ENCODE peak calls at places on chromosomes 6 and 20, in four cellular contexts. G is astrocyte of the cerebellum, X is endodermal cell, O is PC-3. P is an unnamed sample.

GRCh38 chr6:71250050-71250689 is 38.4 kb upstream of the OGFRL1 start:
- DNase-seq in X (no peak), O (peak), G (peak), P (peak)

GRCh38 chr6:113610377-113610988 is 246.7 kb upstream of the MARCKS start:
- DNase-seq in G (no peak), O (no peak), X (no peak), P (no peak)

GRCh38 chr6:132063738-132064137 is 112.6 kb upstream of the CCN2 start:
- DNase-seq in O (peak), G (peak), X (no peak), P (no peak)

GRCh38 chr6:149941583-149942460 is at the start of gene ULBP2:
- DNase-seq in G (peak), O (peak), X (peak), P (peak)

GRCh38 chr6:43722920-43723565 is 35.5 kb upstream of the MRPS18A start:
- DNase-seq in X (no peak), O (no peak), G (no peak), P (no peak)

GRCh38 chr6:27669278-27669797 is 196.4 kb upstream of the ZNF184 start:
- DNase-seq in G (no peak), X (no peak), O (peak), P (no peak)

GRCh38 chr6:99151634-99152344 is 197.7 kb downstream of the FAXC start:
- DNase-seq in G (no peak), O (peak), X (peak), P (no peak)

GRCh38 chr20:46348972-46349741 is 40.9 kb upstream of the CDH22 start:
- DNase-seq in X (peak), O (peak), G (no peak), P (no peak)

GRCh38 chr6:169775321-169775720 is 23.9 kb downstream of the ERMARD start:
- DNase-seq in X (no peak), O (no peak), G (no peak), P (no peak)

GRCh38 chr6:11083491-11083890 is 10.1 kb upstream of the SMIM13 start:
- DNase-seq in X (no peak), G (no peak), O (peak), P (no peak)

GRCh38 chr20:36792422-36792821 is 18.9 kb upstream of the DSN1 start:
- DNase-seq in X (peak), O (peak), G (peak), P (peak)
- TF ChIP-seq CTCF in X (peak), O (peak), G (peak), P (peak)

DNA sequence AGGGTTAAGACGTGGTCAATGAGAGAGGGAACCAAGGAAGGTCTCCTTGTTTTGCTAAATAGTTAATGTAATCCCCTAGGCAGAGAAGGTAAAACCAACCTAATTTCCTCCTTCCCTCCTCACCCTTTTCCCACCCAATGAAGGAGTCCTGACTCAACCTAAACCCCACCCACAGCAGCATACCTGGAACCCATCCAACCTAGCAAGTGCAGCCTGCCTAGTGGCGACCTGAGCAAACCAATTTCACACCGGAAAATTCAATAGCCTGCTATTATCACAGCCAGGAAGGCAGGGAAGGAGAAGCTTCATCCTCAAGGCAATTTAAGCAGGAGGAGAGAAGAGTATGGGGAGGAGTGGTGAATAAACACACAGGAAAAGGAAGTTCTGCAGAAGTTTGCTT is 46.9 kb downstream of the OSTM1 start:
- DNase-seq in X (peak), G (no peak), O (peak), P (no peak)
- TF ChIP-seq CTCF in X (no peak), G (no peak), O (no peak), P (no peak)

GRCh38 chr20:20136313-20136712 is 84.0 kb downstream of the CFAP61 start:
- DNase-seq in G (no peak), O (no peak), X (no peak), P (no peak)

GRCh38 chr20:20134941-20135572 is 82.7 kb downstream of the CFAP61 start:
- DNase-seq in G (no peak), O (no peak), X (no peak), P (no peak)

DNA sequence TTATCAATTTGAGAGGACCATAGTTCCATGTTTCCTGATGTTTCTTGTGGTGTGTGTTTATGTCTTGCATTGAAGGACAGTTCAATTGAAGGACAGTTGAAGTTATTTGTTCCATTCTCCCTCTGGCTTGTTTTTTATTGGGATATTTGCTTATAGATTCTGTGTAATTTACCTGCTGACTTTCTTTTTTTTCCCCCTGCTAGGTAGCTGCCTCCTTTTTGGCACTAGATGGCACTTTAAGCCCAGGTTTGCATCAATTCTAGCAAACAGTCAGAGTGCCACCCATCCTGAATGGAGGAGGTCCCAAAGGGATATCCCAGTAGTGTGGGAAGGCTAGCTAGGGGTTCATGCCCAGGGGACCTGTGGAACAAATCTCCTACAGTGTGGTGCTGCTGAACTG is 78.1 kb downstream of the CFAP61 start:
- DNase-seq in X (peak), G (no peak), O (peak), P (no peak)
- TF ChIP-seq CTCF in X (peak), G (no peak), O (peak), P (no peak)

DNA sequence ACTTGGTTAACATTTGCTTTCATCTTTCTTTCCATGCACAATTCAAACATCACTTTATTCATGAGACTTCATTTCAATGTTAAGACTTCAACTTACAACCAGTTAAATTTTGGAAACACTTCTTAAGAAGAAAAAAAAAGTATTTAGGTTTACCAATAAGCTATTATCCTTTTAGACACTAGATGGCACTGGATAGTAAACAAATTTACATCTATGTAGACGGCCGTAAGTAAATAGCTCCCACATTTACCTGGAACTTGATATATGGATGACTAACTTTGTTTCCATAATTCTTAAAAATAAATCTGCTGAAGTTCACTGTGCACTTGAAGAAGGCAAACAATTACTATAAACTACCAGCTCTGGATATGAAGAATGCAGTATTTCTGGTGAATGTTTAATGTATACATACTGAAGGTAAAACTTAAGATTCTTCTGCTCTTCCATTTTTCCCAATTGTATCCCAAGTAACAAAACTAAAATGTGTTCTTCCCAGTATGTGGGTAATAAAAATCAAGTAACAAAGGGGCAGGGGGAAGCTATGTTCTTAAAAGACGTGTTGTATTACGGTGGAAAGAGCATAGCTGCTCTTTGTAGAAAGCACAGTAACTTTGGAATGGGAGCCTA is 130.6 kb upstream of the C6orf118 start:
- DNase-seq in O (peak), X (no peak), G (peak), P (peak)
- TF ChIP-seq CTCF in O (peak), X (peak), G (peak), P (peak)

DNA sequence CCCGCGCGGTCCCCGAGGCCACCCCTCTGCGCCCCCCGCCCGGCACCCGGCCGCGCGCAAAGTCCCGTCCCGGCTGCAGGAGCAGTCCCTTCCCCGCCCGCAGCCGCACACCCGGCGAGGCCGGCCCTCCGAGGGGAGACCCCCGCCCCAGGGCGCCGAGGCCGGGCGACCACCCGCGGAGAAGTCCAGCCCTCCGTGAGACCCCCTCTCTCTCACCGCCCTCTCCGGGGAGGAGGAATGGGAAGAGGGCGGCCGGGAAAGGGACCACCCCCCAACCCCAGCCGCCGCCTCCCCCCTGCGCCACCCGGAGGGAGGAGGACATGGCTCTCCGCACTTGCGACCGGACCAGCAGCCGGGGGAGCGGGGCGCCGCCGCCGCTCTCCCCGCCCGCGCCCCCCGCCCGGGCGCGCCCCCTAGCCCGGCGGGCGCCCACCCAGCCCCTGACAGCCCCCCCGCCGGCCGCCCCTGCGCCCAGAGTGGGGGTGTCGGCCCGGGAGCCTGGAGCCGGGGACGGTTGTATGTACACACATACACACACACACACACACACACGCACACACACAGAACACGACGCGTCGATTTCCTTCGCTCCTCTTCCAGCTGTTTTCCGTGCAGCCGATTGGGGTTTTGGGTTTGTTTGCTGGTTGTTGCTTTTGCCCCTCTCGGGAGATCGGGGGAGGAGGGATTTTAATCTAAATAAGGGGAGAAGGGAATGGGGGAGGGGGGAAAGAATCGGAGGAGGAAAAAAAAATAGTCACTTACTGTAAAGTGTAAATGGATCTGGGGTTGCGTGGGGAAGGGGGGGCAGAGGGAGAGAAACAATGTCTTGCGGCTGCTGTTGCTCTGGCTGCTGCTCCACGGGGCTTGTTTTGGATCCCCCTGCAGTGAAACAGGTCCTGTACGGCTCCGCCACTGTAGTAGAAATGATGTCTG is at the start of gene ATXN1:
- DNase-seq in O (peak), X (peak), G (no peak), P (no peak)
- TF ChIP-seq CTCF in O (no peak), X (no peak), G (no peak), P (no peak)

DNA sequence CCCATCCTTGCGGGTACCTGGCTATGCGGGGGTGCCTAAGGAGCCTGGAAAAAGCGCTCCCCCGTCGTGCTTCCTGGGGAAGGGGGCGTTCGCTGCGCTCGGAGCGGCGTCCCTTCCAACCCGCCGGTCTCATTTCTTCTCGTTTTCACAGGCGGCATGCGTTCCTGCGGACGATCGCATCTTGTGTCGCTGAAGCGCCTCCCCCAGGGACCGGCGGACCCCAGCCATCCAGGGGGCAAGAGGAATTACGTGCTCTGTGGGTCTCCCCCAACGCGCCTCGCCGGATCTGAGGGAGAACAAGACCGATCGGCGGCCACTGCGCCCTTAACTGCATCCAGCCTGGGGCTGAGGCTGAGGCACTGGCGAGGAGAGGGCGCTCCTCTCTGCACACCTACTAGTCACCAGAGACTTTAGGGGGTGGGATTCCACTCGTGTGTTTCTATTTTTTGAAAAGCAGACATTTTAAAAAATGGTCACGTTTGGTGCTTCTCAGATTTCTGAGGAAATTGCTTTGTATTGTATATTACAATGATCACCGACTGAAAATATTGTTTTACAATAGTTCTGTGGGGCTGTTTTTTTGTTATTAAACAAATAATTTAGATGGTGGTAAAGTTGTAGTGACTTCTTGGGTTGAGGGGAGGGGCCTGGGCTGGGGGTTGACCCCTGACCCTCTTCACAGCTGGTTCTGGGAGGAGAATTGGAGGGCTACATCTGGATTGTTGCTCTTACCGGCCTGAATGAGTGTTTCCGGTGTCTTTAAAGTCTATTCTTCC is 1.0 kb downstream of the ID1 start:
- DNase-seq in O (peak), G (no peak), X (peak), P (no peak)
- TF ChIP-seq CTCF in O (no peak), G (no peak), X (no peak), P (peak)